ENCODE peak calls at places on chromosomes 13 and 19, in six cellular contexts. E is hepatocyte, H is GM23338, P is cardiac muscle cell, A is breast epithelium, Q is IMR-90. Y is an unnamed sample.

GRCh38 chr13:112092453-112092852 is 25.5 kb downstream of the SOX1 start:
- DNase-seq in E (no peak), H (no peak), P (no peak), A (no peak), Q (no peak), Y (no peak)

GRCh38 chr19:13302521-13303270 is 152.5 kb downstream of the IER2 start:
- DNase-seq in E (no peak), H (peak; percentile 26), P (no peak), A (no peak), Q (no peak), Y (no peak)

GRCh38 chr19:55528030-55528801 is 8.7 kb downstream of the SBK2 start:
- DNase-seq in E (peak; percentile 37), H (no peak), P (no peak), A (no peak), Q (peak; percentile 35), Y (no peak)

GRCh38 chr19:47228168-47228936 is 2.6 kb downstream of the BBC3 start:
- DNase-seq in E (peak; percentile 76), H (peak; percentile 67), P (peak; percentile 62), A (peak; percentile 75), Q (peak; percentile 17), Y (peak; percentile 50)

GRCh38 chr13:66503890-66504289 is 726.2 kb downstream of the PCDH9 start:
- DNase-seq in E (peak; percentile 15), H (peak; percentile 22), P (no peak), A (no peak), Q (no peak), Y (no peak)

GRCh38 chr19:31255174-31255862 is 93.9 kb downstream of the TSHZ3 start:
- DNase-seq in E (no peak), H (no peak), P (no peak), A (no peak), Q (no peak), Y (no peak)

GRCh38 chr13:54489359-54489758 is 1460.7 kb downstream of the OLFM4 start:
- DNase-seq in E (no peak), H (no peak), P (no peak), A (no peak), Q (no peak), Y (no peak)

GRCh38 chr13:99057310-99057975 is 79.6 kb upstream of the DOCK9 start:
- DNase-seq in E (no peak), H (no peak), P (no peak), A (no peak), Q (peak; percentile 31), Y (no peak)

GRCh38 chr19:18613589-18614234 is 1.0 kb downstream of the TMEM59L start:
- DNase-seq in E (no peak), H (peak; percentile 40), P (no peak), A (no peak), Q (no peak), Y (no peak)

GRCh38 chr19:42596391-42597071 is 1.8 kb upstream of the CEACAM8 start:
- DNase-seq in E (peak; percentile 41), H (peak; percentile 60), P (peak; percentile 30), A (no peak), Q (no peak), Y (peak; percentile 55)

GRCh38 chr19:33684550-33685303 is 63.0 kb downstream of the CHST8 start:
- DNase-seq in E (no peak), H (no peak), P (no peak), A (peak; percentile 30), Q (no peak), Y (no peak)

GRCh38 chr13:71218960-71219359 is 648.0 kb downstream of the DACH1 start:
- DNase-seq in E (peak; percentile 48), H (peak; percentile 65), P (peak; percentile 3), A (no peak), Q (no peak), Y (no peak)

GRCh38 chr13:30679483-30680330 is 55.6 kb upstream of the ALOX5AP start:
- DNase-seq in E (peak; percentile 29), H (peak; percentile 67), P (peak; percentile 54), A (no peak), Q (peak; percentile 41), Y (no peak)

GRCh38 chr13:30681489-30682242 is 53.7 kb upstream of the ALOX5AP start:
- DNase-seq in E (peak; percentile 34), H (no peak), P (no peak), A (no peak), Q (peak; percentile 80), Y (no peak)

GRCh38 chr13:30671271-30671815 is 53.6 kb downstream of the USPL1 start:
- DNase-seq in E (no peak), H (no peak), P (no peak), A (no peak), Q (no peak), Y (no peak)

GRCh38 chr13:30673669-30674521 is 56.2 kb downstream of the USPL1 start:
- DNase-seq in E (peak; percentile 94), H (peak; percentile 85), P (peak; percentile 91), A (peak; percentile 82), Q (peak; percentile 89), Y (peak; percentile 93)

DNA sequence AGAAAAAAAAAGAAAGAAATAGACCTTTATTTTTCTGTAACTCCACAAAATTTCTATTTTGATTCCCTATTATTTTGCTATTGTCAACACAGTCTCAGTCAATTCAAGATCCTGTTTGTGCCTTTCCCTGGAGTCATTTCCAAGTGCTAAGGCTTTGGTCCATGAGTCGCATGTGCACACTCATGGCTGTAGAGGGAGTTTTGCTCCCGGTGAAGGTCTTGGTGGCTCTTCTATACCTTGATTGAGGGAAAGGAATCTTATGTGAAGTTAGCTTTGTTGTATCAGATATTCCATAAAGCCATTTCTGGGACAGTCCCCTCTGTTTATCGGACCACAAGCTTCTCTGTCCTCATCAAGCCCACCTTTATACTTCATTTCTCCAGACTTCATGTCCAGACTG is 58.7 kb upstream of the ALOX5AP start:
- DNase-seq in E (peak; percentile 12), H (peak; percentile 22), P (peak; percentile 28), A (no peak), Q (peak; percentile 47), Y (no peak)
- TF ChIP-seq CTCF in E (peak; percentile 29), H (peak; percentile 41), P (peak; percentile 49), A (no peak), Q (peak; percentile 36), Y (no peak)

GRCh38 chr13:62933809-62934208 is 1518.2 kb upstream of the PCDH20 start:
- DNase-seq in E (no peak), H (peak; percentile 7), P (peak; percentile 9), A (no peak), Q (no peak), Y (no peak)

DNA sequence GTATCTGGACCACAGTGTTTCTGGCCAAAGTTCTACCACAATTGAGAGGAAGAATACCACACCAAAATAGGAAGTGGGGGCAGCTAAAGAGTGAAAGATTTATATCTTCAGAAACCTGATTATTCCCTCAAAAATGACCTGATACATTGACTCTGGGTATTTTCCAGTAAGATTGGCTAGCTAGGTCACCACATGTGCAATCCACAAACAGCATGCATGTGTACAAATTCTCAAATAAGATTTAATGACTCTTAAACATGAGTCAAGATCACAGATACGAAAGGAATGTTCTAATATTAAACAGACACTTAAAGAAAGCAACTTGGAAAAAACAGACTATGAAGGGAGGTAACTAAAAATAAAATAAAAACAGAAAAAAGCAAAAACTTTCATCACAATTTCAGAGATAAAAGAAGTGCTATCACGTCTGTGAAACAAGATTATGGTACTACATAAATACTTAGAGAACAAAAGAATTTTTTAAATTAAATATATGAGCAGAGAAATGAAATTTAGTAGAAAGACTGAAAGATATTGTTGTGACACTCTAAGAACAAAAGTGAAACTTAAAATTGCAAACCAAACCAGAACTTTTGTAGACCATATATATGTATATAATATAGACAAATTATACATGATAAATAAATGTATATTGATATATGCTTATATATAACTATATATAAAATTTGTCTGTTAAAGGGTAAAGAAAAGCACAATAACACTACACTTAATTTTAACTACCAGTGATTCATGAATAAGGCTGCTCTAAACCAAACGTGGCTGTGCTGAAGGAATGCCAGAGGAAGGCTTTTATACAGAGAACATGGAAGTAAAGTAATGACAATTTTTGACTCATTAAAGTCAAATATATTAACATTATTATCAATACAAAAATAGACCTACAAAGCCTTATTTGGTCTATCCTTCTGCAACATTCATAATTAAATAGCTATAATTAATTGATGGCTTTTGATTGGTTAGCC is 1516.5 kb upstream of the PCDH20 start:
- DNase-seq in E (no peak), H (no peak), P (no peak), A (no peak), Q (peak; percentile 68), Y (no peak)
- TF ChIP-seq CTCF in E (no peak), H (no peak), P (no peak), A (no peak), Q (no peak), Y (no peak)

DNA sequence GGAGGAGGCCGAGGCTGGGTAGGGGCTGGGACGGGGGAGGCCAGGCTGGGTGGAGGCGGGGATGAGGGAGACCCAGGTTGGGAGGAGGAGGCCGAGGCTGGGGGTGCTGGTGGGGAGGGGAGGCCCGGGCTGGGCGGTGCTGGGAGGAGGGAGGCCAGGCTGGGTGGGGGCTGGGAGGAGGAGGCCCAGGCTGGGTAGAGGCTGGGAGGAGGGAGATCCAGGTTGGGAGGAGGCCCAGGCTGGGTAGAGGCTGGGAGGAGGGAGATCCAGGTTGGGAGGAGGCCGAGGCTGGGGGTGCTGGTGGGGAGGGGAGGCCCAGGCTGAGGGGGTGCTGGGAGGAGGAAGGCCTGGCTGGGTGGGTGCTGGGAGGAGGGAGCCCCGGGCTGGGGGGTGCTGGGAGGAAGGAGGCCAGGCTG is 10.4 kb downstream of the TPGS1 start:
- DNase-seq in E (peak; percentile 55), H (no peak), P (no peak), A (no peak), Q (no peak), Y (no peak)
- TF ChIP-seq CTCF in E (no peak), H (no peak), P (no peak), A (no peak), Q (no peak), Y (no peak)

DNA sequence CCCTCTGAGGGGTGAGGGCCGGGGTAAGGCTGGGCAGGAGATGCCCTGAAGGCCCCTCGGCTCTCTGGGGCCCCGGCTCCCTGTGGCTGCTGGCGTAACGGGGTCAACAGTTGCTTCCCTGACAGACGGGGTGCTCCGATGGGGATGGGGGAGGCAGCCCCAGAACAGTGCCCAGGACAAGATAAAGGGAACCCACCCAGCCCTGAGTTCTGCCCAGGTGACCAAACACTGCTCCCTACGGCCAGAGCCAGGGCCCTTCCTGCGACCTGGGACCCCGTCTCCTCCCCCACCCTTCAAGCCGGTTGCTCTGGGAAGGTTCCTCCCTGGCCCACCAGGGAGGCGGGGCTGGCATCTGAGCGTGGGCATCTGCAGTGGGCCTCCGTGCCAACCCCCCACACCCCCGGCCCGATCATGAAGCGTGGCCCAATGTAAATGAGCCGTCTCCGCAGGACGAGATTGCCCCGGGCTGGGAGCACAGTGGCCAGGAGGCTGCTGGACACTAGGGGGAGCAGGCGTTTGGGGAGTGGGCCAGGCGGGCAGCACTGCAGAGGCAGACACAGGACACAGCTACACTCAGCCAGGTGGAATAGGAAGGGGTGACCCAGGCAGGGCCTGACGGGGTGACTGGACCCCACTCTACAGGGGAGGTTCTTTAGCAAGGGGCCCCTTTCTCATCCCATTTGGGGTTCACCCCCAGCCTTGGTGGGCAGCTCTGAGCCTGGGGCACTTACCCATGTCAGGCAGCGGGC is 1.1 kb upstream of the NKPD1 start:
- DNase-seq in E (peak; percentile 61), H (peak; percentile 87), P (peak; percentile 80), A (no peak), Q (peak; percentile 28), Y (no peak)
- TF ChIP-seq CTCF in E (peak; percentile 49), H (peak; percentile 86), P (peak; percentile 74), A (peak; percentile 24), Q (peak; percentile 64), Y (peak; percentile 47)